ENCODE peak calls at places on chromosomes 1 and 21, in eight cellular contexts. One of them, this sample, is unnamed.

GRCh38 chr1:219296430-219296850 is 122.8 kb downstream of the LYPLAL1 start:
- DNase-seq in esophagus muscularis mucosa: no peak
- DNase-seq in breast epithelium: no peak
- DNase-seq in stomach: no peak
- DNase-seq in K562: no peak
- DNase-seq in SK-N-SH: no peak
- DNase-seq in Panc1: no peak
- DNase-seq in sigmoid colon: no peak
- DNase-seq in this sample: no peak

GRCh38 chr1:200654660-200655059 is 15.0 kb downstream of the DDX59 start:
- DNase-seq in esophagus muscularis mucosa: no peak
- DNase-seq in breast epithelium: no peak
- DNase-seq in stomach: no peak
- DNase-seq in K562: no peak
- DNase-seq in SK-N-SH: no peak
- DNase-seq in Panc1: no peak
- DNase-seq in sigmoid colon: no peak
- DNase-seq in this sample: no peak

GRCh38 chr1:199774433-199775089 is 252.9 kb upstream of the NR5A2 start:
- DNase-seq in esophagus muscularis mucosa: no peak
- DNase-seq in breast epithelium: no peak
- DNase-seq in stomach: no peak
- DNase-seq in K562: no peak
- DNase-seq in SK-N-SH: no peak
- DNase-seq in Panc1: no peak
- DNase-seq in sigmoid colon: no peak
- DNase-seq in this sample: no peak

GRCh38 chr21:35547946-35548774 is 499.1 kb upstream of the RUNX1 start:
- DNase-seq in esophagus muscularis mucosa: no peak
- DNase-seq in breast epithelium: no peak
- DNase-seq in stomach: no peak
- DNase-seq in K562: peak
- DNase-seq in SK-N-SH: no peak
- DNase-seq in Panc1: no peak
- DNase-seq in sigmoid colon: no peak
- DNase-seq in this sample: no peak

GRCh38 chr21:42299324-42300044 is 15.7 kb downstream of the TFF3 start:
- DNase-seq in esophagus muscularis mucosa: no peak
- DNase-seq in breast epithelium: no peak
- DNase-seq in stomach: no peak
- DNase-seq in K562: no peak
- DNase-seq in SK-N-SH: no peak
- DNase-seq in Panc1: no peak
- DNase-seq in sigmoid colon: no peak
- DNase-seq in this sample: no peak

GRCh38 chr1:156419863-156420208 is 50.8 kb downstream of the RHBG start:
- DNase-seq in esophagus muscularis mucosa: no peak
- DNase-seq in breast epithelium: no peak
- DNase-seq in stomach: no peak
- DNase-seq in K562: peak
- DNase-seq in SK-N-SH: peak
- DNase-seq in Panc1: no peak
- DNase-seq in sigmoid colon: no peak
- DNase-seq in this sample: no peak

GRCh38 chr1:185050823-185051451 is 5.6 kb downstream of the RNF2 start:
- DNase-seq in esophagus muscularis mucosa: no peak
- DNase-seq in breast epithelium: no peak
- DNase-seq in stomach: no peak
- DNase-seq in K562: no peak
- DNase-seq in SK-N-SH: no peak
- DNase-seq in Panc1: no peak
- DNase-seq in sigmoid colon: no peak
- DNase-seq in this sample: no peak

GRCh38 chr1:117366281-117366981 is 818 bp upstream of the MAN1A2 start:
- DNase-seq in esophagus muscularis mucosa: peak
- DNase-seq in breast epithelium: peak
- DNase-seq in stomach: peak
- DNase-seq in K562: peak
- DNase-seq in SK-N-SH: peak
- DNase-seq in Panc1: no peak
- DNase-seq in sigmoid colon: peak
- DNase-seq in this sample: peak

GRCh38 chr1:199851453-199851852 is 176.1 kb upstream of the NR5A2 start:
- DNase-seq in esophagus muscularis mucosa: no peak
- DNase-seq in breast epithelium: no peak
- DNase-seq in stomach: no peak
- DNase-seq in K562: no peak
- DNase-seq in SK-N-SH: no peak
- DNase-seq in Panc1: no peak
- DNase-seq in sigmoid colon: no peak
- DNase-seq in this sample: no peak

GRCh38 chr1:150718225-150718891 is 2.3 kb downstream of the HORMAD1 start:
- DNase-seq in esophagus muscularis mucosa: no peak
- DNase-seq in breast epithelium: no peak
- DNase-seq in stomach: no peak
- DNase-seq in K562: no peak
- DNase-seq in SK-N-SH: no peak
- DNase-seq in Panc1: no peak
- DNase-seq in sigmoid colon: no peak
- DNase-seq in this sample: no peak

GRCh38 chr1:197093226-197093887 is 26.3 kb upstream of the F13B start:
- DNase-seq in esophagus muscularis mucosa: no peak
- DNase-seq in breast epithelium: no peak
- DNase-seq in stomach: no peak
- DNase-seq in K562: no peak
- DNase-seq in SK-N-SH: no peak
- DNase-seq in Panc1: no peak
- DNase-seq in sigmoid colon: no peak
- DNase-seq in this sample: no peak

DNA sequence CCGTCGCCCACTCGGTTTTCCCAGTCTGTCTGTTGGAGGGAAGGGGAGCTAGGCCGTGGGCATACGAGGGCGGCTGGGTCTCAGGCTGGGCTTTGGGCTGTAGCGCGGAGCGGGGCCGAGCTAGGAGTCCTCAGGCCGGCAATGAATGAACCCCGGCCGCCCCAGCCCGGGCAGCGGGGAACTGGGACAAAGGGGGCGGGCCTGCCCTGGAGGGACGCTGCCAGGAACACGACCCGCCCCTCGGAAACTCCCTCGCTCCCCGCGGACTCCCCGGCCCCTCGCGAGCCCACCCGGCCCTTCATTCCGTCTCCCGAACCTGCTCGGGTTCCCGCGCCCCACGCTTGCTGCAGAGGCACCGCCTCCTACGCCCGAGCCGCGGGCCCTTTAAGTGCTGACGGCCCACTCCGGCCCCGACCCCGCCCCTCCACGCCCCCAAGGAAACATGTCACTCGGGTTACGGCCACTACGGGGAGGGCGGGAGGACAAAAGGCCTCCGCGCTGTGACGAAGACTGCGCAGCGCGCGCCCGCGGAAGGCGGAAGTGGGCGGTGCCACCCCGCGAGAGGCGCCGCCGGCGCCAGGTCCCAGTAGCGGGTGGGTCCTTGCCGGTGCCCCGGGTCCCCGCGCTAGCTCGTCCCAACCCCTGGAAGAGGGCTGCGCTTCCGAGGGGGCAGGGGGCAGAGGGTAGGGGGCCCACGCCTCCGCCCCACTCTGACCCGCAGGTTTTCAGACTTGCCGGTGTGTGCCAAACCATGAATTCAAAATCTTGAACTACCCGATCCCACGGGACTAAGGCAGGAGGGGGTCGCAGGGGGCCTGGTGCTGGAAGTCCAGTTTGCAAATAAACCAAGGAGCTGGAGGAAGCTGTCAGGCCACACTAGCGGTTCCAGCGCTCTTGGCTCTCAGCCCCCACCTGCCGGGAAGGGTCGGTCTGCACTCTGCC is at the start of gene GALE:
- DNase-seq in esophagus muscularis mucosa: peak
- DNase-seq in breast epithelium: peak
- DNase-seq in stomach: peak
- DNase-seq in K562: peak
- DNase-seq in SK-N-SH: peak
- DNase-seq in Panc1: peak
- DNase-seq in sigmoid colon: peak
- DNase-seq in this sample: peak
- TF ChIP-seq CTCF in esophagus muscularis mucosa: no peak
- TF ChIP-seq CTCF in breast epithelium: no peak
- TF ChIP-seq CTCF in stomach: no peak
- TF ChIP-seq CTCF in K562: no peak
- TF ChIP-seq CTCF in SK-N-SH: no peak
- TF ChIP-seq CTCF in Panc1: no peak
- TF ChIP-seq CTCF in sigmoid colon: no peak
- TF ChIP-seq CTCF in this sample: no peak

DNA sequence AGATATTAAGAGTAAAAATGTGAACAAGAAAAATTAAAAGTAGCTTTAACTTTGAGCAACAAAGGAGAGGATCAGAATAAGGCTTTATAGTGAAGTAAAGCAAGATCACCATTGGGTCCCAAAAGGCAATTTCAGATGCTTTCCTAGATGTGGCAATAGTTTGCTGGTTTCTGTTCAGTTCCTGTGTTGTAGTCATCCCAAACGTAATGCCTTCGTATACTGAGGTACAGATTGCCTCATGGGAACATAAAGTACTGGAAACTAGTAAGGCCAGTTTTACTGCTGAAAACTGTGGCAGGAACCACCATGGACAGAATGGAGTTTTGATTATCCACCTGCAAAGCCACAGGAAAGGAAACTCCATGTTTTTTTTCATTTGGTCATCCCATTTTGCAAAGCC is 283.5 kb upstream of the SGIP1 start:
- DNase-seq in esophagus muscularis mucosa: no peak
- DNase-seq in breast epithelium: no peak
- DNase-seq in stomach: no peak
- DNase-seq in K562: no peak
- DNase-seq in SK-N-SH: no peak
- DNase-seq in Panc1: no peak
- DNase-seq in sigmoid colon: no peak
- DNase-seq in this sample: no peak
- TF ChIP-seq POLR2AphosphoS5 in esophagus muscularis mucosa: no peak
- TF ChIP-seq POLR2AphosphoS5 in breast epithelium: no peak
- TF ChIP-seq POLR2AphosphoS5 in stomach: no peak
- TF ChIP-seq POLR2AphosphoS5 in K562: no peak
- TF ChIP-seq POLR2AphosphoS5 in SK-N-SH: no peak
- TF ChIP-seq POLR2AphosphoS5 in Panc1: no peak
- TF ChIP-seq POLR2AphosphoS5 in sigmoid colon: peak
- TF ChIP-seq POLR2AphosphoS5 in this sample: no peak

GRCh38 chr1:24930703-24931480 is 816 bp upstream of the RUNX3 start:
- DNase-seq in esophagus muscularis mucosa: no peak
- DNase-seq in breast epithelium: no peak
- DNase-seq in stomach: no peak
- DNase-seq in K562: no peak
- DNase-seq in SK-N-SH: peak
- DNase-seq in Panc1: no peak
- DNase-seq in sigmoid colon: no peak
- DNase-seq in this sample: no peak

GRCh38 chr1:24931481-24932221 is 1.6 kb upstream of the RUNX3 start:
- DNase-seq in esophagus muscularis mucosa: no peak
- DNase-seq in breast epithelium: no peak
- DNase-seq in stomach: no peak
- DNase-seq in K562: no peak
- DNase-seq in SK-N-SH: no peak
- DNase-seq in Panc1: no peak
- DNase-seq in sigmoid colon: no peak
- DNase-seq in this sample: no peak

GRCh38 chr1:24932725-24933294 is 2.7 kb upstream of the RUNX3 start:
- DNase-seq in esophagus muscularis mucosa: no peak
- DNase-seq in breast epithelium: no peak
- DNase-seq in stomach: no peak
- DNase-seq in K562: no peak
- DNase-seq in SK-N-SH: no peak
- DNase-seq in Panc1: no peak
- DNase-seq in sigmoid colon: no peak
- DNase-seq in this sample: no peak

GRCh38 chr1:24933468-24933867 is 3.4 kb upstream of the RUNX3 start:
- DNase-seq in esophagus muscularis mucosa: no peak
- DNase-seq in breast epithelium: no peak
- DNase-seq in stomach: no peak
- DNase-seq in K562: no peak
- DNase-seq in SK-N-SH: no peak
- DNase-seq in Panc1: no peak
- DNase-seq in sigmoid colon: peak
- DNase-seq in this sample: no peak

DNA sequence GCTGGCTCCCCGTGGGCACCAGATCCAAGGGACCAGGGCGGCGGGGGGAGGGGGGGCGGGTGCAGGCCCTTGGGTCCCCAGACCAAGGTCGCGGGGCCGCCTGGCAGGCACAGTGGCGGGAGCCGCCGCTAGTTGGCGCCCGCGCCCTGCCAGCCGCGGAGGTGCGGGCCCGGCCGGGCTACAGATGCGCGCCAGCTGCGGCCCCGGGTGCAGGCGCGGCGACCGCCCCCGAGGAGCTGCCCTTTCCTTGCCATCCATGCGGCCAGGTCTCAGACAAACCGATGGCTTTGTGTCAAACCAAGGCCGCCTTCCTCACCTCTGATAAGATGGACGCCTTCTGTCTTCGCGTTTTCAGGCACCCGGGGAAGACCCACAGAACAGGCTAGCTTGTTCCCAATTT is 2.2 kb upstream of the RUNX3 start:
- DNase-seq in esophagus muscularis mucosa: no peak
- DNase-seq in breast epithelium: no peak
- DNase-seq in stomach: peak
- DNase-seq in K562: peak
- DNase-seq in SK-N-SH: peak
- DNase-seq in Panc1: no peak
- DNase-seq in sigmoid colon: no peak
- DNase-seq in this sample: no peak
- TF ChIP-seq CTCF in esophagus muscularis mucosa: peak
- TF ChIP-seq CTCF in breast epithelium: no peak
- TF ChIP-seq CTCF in stomach: no peak
- TF ChIP-seq CTCF in K562: no peak
- TF ChIP-seq CTCF in SK-N-SH: peak
- TF ChIP-seq CTCF in Panc1: peak
- TF ChIP-seq CTCF in sigmoid colon: no peak
- TF ChIP-seq CTCF in this sample: peak

DNA sequence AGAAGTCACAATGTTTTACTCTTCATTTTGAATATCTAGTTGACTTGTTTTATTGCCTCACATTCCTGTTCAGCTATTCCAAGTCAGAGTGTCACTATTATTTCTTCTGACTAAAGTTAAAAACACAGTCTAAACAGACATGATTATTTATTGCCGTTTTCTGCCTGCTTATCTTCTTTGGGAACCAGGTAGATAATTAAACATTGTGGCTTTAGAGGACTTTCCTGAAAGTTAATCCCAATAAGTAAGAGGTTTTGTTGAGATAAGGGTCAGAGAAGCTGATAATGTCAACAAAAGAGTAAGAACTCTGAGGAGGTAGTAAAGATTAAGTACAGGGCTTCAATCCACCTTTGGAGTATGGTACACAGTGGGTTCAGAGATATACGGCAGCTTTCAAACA is 53.7 kb downstream of the PCNX2 start:
- DNase-seq in esophagus muscularis mucosa: no peak
- DNase-seq in breast epithelium: no peak
- DNase-seq in stomach: no peak
- DNase-seq in K562: no peak
- DNase-seq in SK-N-SH: no peak
- DNase-seq in Panc1: no peak
- DNase-seq in sigmoid colon: no peak
- DNase-seq in this sample: no peak
- TF ChIP-seq POLR2AphosphoS5 in esophagus muscularis mucosa: no peak
- TF ChIP-seq POLR2AphosphoS5 in breast epithelium: no peak
- TF ChIP-seq POLR2AphosphoS5 in stomach: no peak
- TF ChIP-seq POLR2AphosphoS5 in K562: no peak
- TF ChIP-seq POLR2AphosphoS5 in SK-N-SH: no peak
- TF ChIP-seq POLR2AphosphoS5 in Panc1: no peak
- TF ChIP-seq POLR2AphosphoS5 in sigmoid colon: no peak
- TF ChIP-seq POLR2AphosphoS5 in this sample: no peak